ENCODE peak calls at places on chromosome 20, in four cellular contexts. F is keratinocyte; W is fibroblast of lung; D is CD8-positive, alpha-beta T cell. Q is an unnamed sample. For H3K27me3, the result is how much of the 10 kb centered on the place peaks cover.

GRCh38 chr20:20411841-20412240 is 43.9 kb downstream of the INSM1 start:
- DNase-seq in D (no peak), F (no peak), W (no peak), Q (no peak)

GRCh38 chr20:44212792-44213191 is 2.2 kb upstream of the OSER1 start:
- DNase-seq in F (peak), W (peak), D (no peak), Q (no peak)

GRCh38 chr20:10927011-10927583 is 253.3 kb upstream of the JAG1 start:
- DNase-seq in D (no peak), W (no peak), F (no peak), Q (no peak)

GRCh38 chr20:19008497-19008896 is 194.9 kb downstream of the SCP2D1 start:
- DNase-seq in W (no peak), F (no peak), D (no peak), Q (no peak)

GRCh38 chr20:37994512-37994911 is 38.7 kb downstream of the TTI1 start:
- DNase-seq in F (peak), D (no peak), W (peak), Q (no peak)

GRCh38 chr20:44572551-44573500 is 9.6 kb upstream of the PKIG start:
- DNase-seq in D (no peak), F (peak), W (peak), Q (no peak)

GRCh38 chr20:61886721-61887658 is 178.7 kb downstream of the TAF4 start:
- DNase-seq in F (peak), W (peak), D (no peak), Q (no peak)

GRCh38 chr20:4512891-4513550 is 208.7 kb upstream of the PRND start:
- DNase-seq in D (no peak), F (peak), W (peak), Q (no peak)

GRCh38 chr20:58407966-58408557 is 19.0 kb downstream of the VAPB start:
- DNase-seq in W (no peak), D (no peak), F (no peak), Q (peak)

GRCh38 chr20:40697466-40697987 is 8.5 kb upstream of the MAFB start:
- DNase-seq in W (no peak), F (no peak), D (no peak), Q (no peak)

GRCh38 chr20:58169441-58169840 is 59.0 kb downstream of the ANKRD60 start:
- DNase-seq in D (no peak), F (no peak), W (peak), Q (no peak)

GRCh38 chr20:44911264-44911921 is 1.5 kb downstream of the PABPC1L start:
- DNase-seq in F (no peak), D (no peak), W (peak), Q (peak)

GRCh38 chr20:47057661-47058060 is 163.0 kb downstream of the EYA2 start:
- DNase-seq in F (no peak), W (no peak), D (no peak), Q (no peak)

GRCh38 chr20:4972506-4973251 is 28.6 kb downstream of the SLC23A2 start:
- DNase-seq in D (no peak), F (no peak), W (no peak), Q (no peak)

DNA sequence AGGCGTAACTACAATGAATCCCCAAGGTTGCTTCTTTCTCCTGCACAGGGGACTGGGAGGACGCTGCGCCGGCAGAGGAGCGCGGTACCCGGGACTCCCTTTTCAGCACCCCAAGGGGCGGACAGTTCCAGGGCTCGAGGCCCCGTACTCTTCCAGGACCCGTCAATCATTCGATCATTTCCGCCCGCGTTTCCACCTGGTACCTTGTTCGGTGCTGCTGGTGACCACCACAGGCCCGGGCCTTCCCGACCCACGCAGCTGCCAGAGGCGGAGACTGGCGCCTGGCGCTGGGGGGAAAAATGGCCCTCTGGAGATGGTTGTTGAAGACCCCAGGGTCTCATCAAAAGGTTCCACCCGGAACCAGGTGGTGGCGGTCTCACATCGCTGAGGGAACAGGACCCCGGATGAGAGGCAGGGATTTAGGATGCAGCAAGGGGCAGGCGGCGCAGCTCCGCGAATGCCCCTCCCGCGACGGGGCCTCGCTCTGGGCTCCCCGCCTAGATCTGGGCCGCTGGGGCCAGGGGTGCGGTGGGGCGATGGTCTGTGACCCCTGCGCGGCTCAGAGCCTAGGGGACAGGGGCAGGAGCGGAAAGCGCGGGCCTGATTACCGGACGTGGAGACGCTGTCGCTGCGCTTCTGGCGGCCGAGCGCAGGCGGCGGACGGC is 744 bp downstream of the VSX1 start:
- DNase-seq in D (no peak), W (no peak), F (no peak), Q (no peak)
- H3K27me3 ChIP-seq in D (under half), W (half or more), F (half or more), Q (under half)

GRCh38 chr20:2402271-2402980 is 21.7 kb downstream of the TGM6 start:
- DNase-seq in F (peak), D (no peak), W (peak), Q (no peak)
- TF ChIP-seq CTCF in F (peak), D (no peak), W (peak), Q (no peak)

GRCh38 chr20:53580376-53581111 is 13.1 kb downstream of the ZNF217 start:
- DNase-seq in F (no peak), D (no peak), W (no peak), Q (no peak)
- H3K4me3 ChIP-seq in F (no peak), D (peak), W (peak), Q (peak)

DNA sequence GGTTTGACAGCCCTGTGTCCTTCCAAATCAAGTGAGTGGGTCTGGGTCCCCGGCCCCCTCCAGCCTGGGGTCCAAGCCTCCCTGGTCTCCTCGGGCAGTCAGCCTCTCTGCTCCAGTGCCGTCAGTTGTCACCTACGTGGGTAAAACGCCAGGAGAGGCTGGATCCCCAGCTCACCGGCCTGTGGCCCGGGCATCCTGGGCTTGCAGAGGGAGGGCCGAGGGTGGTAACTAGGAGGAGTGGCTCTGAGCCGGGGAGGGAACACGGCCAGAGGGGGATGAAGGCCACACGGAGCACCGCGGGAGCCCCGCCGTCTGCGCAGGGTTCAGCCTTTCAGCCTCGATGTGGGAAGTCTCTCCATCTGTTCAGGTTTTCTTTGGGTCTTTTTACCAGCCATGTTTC is 29.5 kb upstream of the BHLHE23 start:
- DNase-seq in D (no peak), W (no peak), F (no peak), Q (no peak)
- H3K27me3 ChIP-seq in D (under half), W (under half), F (under half), Q (under half)

GRCh38 chr20:7210910-7211309 is 443.4 kb downstream of the BMP2 start:
- DNase-seq in F (no peak), D (no peak), W (no peak), Q (no peak)

GRCh38 chr20:7217606-7218005 is 450.1 kb downstream of the BMP2 start:
- DNase-seq in F (no peak), W (no peak), D (no peak), Q (no peak)

DNA sequence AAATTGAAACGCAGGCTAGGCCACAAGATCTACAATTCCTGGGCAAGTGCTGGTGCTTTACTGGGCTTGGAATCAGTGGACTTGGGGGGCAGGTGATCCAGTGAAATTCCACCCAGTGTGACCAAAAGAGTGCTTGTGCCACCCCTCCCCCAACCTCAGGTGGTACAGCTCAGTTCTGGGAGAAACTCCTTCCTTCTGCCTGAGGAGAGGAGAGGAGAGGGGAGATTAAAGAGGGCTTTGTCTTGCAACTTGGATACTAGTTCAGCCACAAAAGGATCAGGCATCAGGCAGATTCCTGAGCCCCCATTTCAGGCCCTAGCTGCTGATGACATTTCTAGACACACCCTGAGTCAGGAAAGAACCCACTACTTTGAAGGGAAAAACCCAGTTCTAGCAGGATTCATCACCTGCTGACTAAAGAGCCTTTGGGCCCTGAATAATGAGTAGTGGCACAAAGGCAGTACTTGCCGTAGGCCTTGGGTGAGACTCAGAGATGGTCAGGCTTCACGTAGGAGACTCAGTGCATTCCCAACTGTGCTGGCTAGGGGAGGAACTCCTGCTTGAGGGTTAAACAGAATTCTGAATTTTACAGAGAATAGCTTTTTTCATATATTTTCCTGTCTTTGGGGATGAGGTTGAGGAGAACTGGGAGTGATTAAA is 446.7 kb downstream of the BMP2 start:
- DNase-seq in W (no peak), D (no peak), F (no peak), Q (no peak)
- TF ChIP-seq CTCF in W (no peak), D (no peak), F (no peak), Q (no peak)

DNA sequence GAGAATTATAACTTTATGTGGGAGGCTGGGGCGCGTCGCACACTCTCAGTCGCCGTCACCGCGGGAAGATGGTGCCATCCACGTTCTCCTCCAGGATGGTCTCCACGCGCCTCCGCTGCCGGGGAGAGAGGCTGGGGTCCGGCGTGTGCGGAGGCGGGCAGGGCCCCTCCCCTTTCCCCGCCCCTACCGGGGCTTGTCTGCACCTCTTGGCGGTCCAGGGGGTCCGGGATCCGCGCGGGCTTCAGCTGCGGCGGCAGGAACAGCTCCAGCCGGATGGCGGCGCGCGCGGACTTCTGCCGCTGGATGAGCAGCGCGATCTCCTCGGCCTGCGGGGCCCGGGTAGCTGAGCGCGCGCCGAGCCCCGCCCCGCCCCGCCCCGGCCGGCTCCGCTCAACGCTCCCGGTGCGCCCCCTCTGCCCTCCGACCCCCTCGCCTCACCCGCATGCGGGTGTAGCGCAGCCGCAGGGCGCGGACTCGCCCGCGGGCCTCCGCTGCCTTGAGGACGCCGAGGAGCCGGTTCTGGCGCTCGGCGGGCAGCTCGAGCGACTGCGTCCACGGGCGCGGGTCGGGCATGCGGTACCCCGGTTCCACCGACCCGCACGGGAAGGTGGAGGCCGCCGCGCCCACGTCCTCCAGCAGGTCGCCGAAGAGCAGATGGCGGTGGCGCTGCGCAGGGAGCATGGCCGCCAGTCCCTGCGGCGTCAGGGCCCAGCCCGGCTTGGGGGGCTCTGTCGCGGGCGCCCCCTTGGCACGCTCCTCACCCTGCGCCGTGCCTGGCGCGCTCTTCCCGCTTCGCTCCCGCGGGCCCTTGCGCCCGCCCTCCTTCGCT is 604 bp downstream of the LKAAEAR1 start:
- DNase-seq in F (no peak), W (peak), D (no peak), Q (peak)
- H3K4me3 ChIP-seq in F (peak), W (peak), D (peak), Q (peak)

Q was measured in GM06990.